ENCODE peak calls at places on chromosome 20, in seven cellular contexts. One of them, this sample, is unnamed.

GRCh38 chr20:36885355-36885754 is 9.4 kb downstream of the TLDC2 start:
- DNase-seq in CD4-positive, CD25-positive, alpha-beta regulatory T cell: no peak
- DNase-seq in lower leg skin: no peak
- DNase-seq in IMR-90: no peak
- DNase-seq in GM12865: no peak
- DNase-seq in tibial artery: no peak
- DNase-seq in fibroblast of lung: no peak
- DNase-seq in this sample: no peak

GRCh38 chr20:36070451-36070850 is 84.1 kb upstream of the EPB41L1 start:
- DNase-seq in tibial artery: no peak
- DNase-seq in lower leg skin: peak
- DNase-seq in GM12865: no peak
- DNase-seq in CD4-positive, CD25-positive, alpha-beta regulatory T cell: no peak
- DNase-seq in IMR-90: no peak
- DNase-seq in fibroblast of lung: no peak
- DNase-seq in this sample: no peak

GRCh38 chr20:5557123-5557522 is 193.1 kb upstream of the SHLD1 start:
- DNase-seq in GM12865: peak
- DNase-seq in CD4-positive, CD25-positive, alpha-beta regulatory T cell: peak
- DNase-seq in lower leg skin: no peak
- DNase-seq in IMR-90: peak
- DNase-seq in tibial artery: peak
- DNase-seq in fibroblast of lung: peak
- DNase-seq in this sample: peak

GRCh38 chr20:48215536-48215935 is 430.3 kb upstream of the SULF2 start:
- DNase-seq in IMR-90: no peak
- DNase-seq in GM12865: no peak
- DNase-seq in lower leg skin: no peak
- DNase-seq in tibial artery: no peak
- DNase-seq in CD4-positive, CD25-positive, alpha-beta regulatory T cell: no peak
- DNase-seq in fibroblast of lung: no peak
- DNase-seq in this sample: no peak

GRCh38 chr20:37254114-37254878 is 7.3 kb downstream of the GHRH start:
- DNase-seq in lower leg skin: no peak
- DNase-seq in IMR-90: no peak
- DNase-seq in GM12865: peak
- DNase-seq in fibroblast of lung: no peak
- DNase-seq in tibial artery: no peak
- DNase-seq in CD4-positive, CD25-positive, alpha-beta regulatory T cell: no peak
- DNase-seq in this sample: no peak

GRCh38 chr20:24631173-24631505 is 161.7 kb downstream of the SYNDIG1 start:
- DNase-seq in IMR-90: no peak
- DNase-seq in GM12865: no peak
- DNase-seq in fibroblast of lung: no peak
- DNase-seq in CD4-positive, CD25-positive, alpha-beta regulatory T cell: no peak
- DNase-seq in lower leg skin: peak
- DNase-seq in tibial artery: no peak
- DNase-seq in this sample: no peak

GRCh38 chr20:57810511-57811372 is 100.9 kb upstream of the PMEPA1 start:
- DNase-seq in CD4-positive, CD25-positive, alpha-beta regulatory T cell: no peak
- DNase-seq in tibial artery: no peak
- DNase-seq in fibroblast of lung: peak
- DNase-seq in lower leg skin: no peak
- DNase-seq in IMR-90: no peak
- DNase-seq in GM12865: no peak
- DNase-seq in this sample: peak

GRCh38 chr20:22495172-22495571 is 89.2 kb downstream of the FOXA2 start:
- DNase-seq in IMR-90: no peak
- DNase-seq in GM12865: no peak
- DNase-seq in fibroblast of lung: no peak
- DNase-seq in tibial artery: no peak
- DNase-seq in lower leg skin: no peak
- DNase-seq in CD4-positive, CD25-positive, alpha-beta regulatory T cell: no peak
- DNase-seq in this sample: no peak

GRCh38 chr20:34771680-34772081 is 53.8 kb downstream of the NCOA6 start:
- DNase-seq in GM12865: no peak
- DNase-seq in CD4-positive, CD25-positive, alpha-beta regulatory T cell: no peak
- DNase-seq in lower leg skin: no peak
- DNase-seq in fibroblast of lung: peak
- DNase-seq in tibial artery: no peak
- DNase-seq in IMR-90: no peak
- DNase-seq in this sample: no peak

GRCh38 chr20:53891306-53891894 is 179.0 kb downstream of the BCAS1 start:
- DNase-seq in lower leg skin: peak
- DNase-seq in CD4-positive, CD25-positive, alpha-beta regulatory T cell: no peak
- DNase-seq in IMR-90: peak
- DNase-seq in fibroblast of lung: no peak
- DNase-seq in tibial artery: no peak
- DNase-seq in GM12865: no peak
- DNase-seq in this sample: no peak

GRCh38 chr20:56636701-56637100 is 7.6 kb downstream of the TFAP2C start:
- DNase-seq in lower leg skin: no peak
- DNase-seq in tibial artery: no peak
- DNase-seq in IMR-90: no peak
- DNase-seq in fibroblast of lung: peak
- DNase-seq in CD4-positive, CD25-positive, alpha-beta regulatory T cell: no peak
- DNase-seq in GM12865: no peak
- DNase-seq in this sample: no peak

GRCh38 chr20:48912065-48912464 is 9.4 kb upstream of the ARFGEF2 start:
- DNase-seq in tibial artery: no peak
- DNase-seq in CD4-positive, CD25-positive, alpha-beta regulatory T cell: no peak
- DNase-seq in lower leg skin: no peak
- DNase-seq in fibroblast of lung: no peak
- DNase-seq in GM12865: peak
- DNase-seq in IMR-90: no peak
- DNase-seq in this sample: no peak

GRCh38 chr20:6767536-6768227 is at the start of gene BMP2:
- DNase-seq in fibroblast of lung: peak
- DNase-seq in IMR-90: peak
- DNase-seq in GM12865: peak
- DNase-seq in lower leg skin: peak
- DNase-seq in tibial artery: peak
- DNase-seq in CD4-positive, CD25-positive, alpha-beta regulatory T cell: peak
- DNase-seq in this sample: peak

GRCh38 chr20:33793011-33793931 is 17.9 kb upstream of the CHMP4B start:
- DNase-seq in GM12865: no peak
- DNase-seq in fibroblast of lung: peak
- DNase-seq in IMR-90: peak
- DNase-seq in CD4-positive, CD25-positive, alpha-beta regulatory T cell: peak
- DNase-seq in lower leg skin: no peak
- DNase-seq in tibial artery: no peak
- DNase-seq in this sample: no peak

GRCh38 chr20:33262658-33263065 is 20.4 kb upstream of the BPIFB1 start:
- DNase-seq in lower leg skin: no peak
- DNase-seq in CD4-positive, CD25-positive, alpha-beta regulatory T cell: peak
- DNase-seq in fibroblast of lung: peak
- DNase-seq in GM12865: peak
- DNase-seq in tibial artery: no peak
- DNase-seq in IMR-90: peak
- DNase-seq in this sample: no peak

GRCh38 chr20:50338479-50339195 is 148.0 kb downstream of the CEBPB start:
- DNase-seq in tibial artery: no peak
- DNase-seq in GM12865: peak
- DNase-seq in CD4-positive, CD25-positive, alpha-beta regulatory T cell: peak
- DNase-seq in fibroblast of lung: peak
- DNase-seq in lower leg skin: peak
- DNase-seq in IMR-90: peak
- DNase-seq in this sample: no peak

GRCh38 chr20:44765091-44765490 is 19.4 kb downstream of the KCNK15 start:
- DNase-seq in tibial artery: no peak
- DNase-seq in IMR-90: no peak
- DNase-seq in lower leg skin: no peak
- DNase-seq in CD4-positive, CD25-positive, alpha-beta regulatory T cell: no peak
- DNase-seq in fibroblast of lung: no peak
- DNase-seq in GM12865: no peak
- DNase-seq in this sample: no peak
- H3K4me3 ChIP-seq in tibial artery: no peak
- H3K4me3 ChIP-seq in IMR-90: no peak
- H3K4me3 ChIP-seq in lower leg skin: no peak
- H3K4me3 ChIP-seq in CD4-positive, CD25-positive, alpha-beta regulatory T cell: no peak
- H3K4me3 ChIP-seq in fibroblast of lung: no peak
- H3K4me3 ChIP-seq in GM12865: no peak
- H3K4me3 ChIP-seq in this sample: no peak

GRCh38 chr20:17663040-17663399 is 19.0 kb downstream of the RRBP1 start:
- DNase-seq in CD4-positive, CD25-positive, alpha-beta regulatory T cell: no peak
- DNase-seq in tibial artery: peak
- DNase-seq in lower leg skin: no peak
- DNase-seq in fibroblast of lung: no peak
- DNase-seq in GM12865: no peak
- DNase-seq in IMR-90: no peak
- DNase-seq in this sample: no peak

GRCh38 chr20:17663486-17663885 is 18.6 kb downstream of the RRBP1 start:
- DNase-seq in GM12865: no peak
- DNase-seq in lower leg skin: no peak
- DNase-seq in IMR-90: peak
- DNase-seq in tibial artery: peak
- DNase-seq in fibroblast of lung: peak
- DNase-seq in CD4-positive, CD25-positive, alpha-beta regulatory T cell: no peak
- DNase-seq in this sample: no peak

GRCh38 chr20:17662333-17663039 is 19.6 kb downstream of the RRBP1 start:
- DNase-seq in tibial artery: peak
- DNase-seq in fibroblast of lung: peak
- DNase-seq in CD4-positive, CD25-positive, alpha-beta regulatory T cell: peak
- DNase-seq in GM12865: peak
- DNase-seq in lower leg skin: no peak
- DNase-seq in IMR-90: peak
- DNase-seq in this sample: peak

GRCh38 chr20:17665756-17666155 is 16.3 kb downstream of the RRBP1 start:
- DNase-seq in GM12865: no peak
- DNase-seq in IMR-90: no peak
- DNase-seq in tibial artery: no peak
- DNase-seq in lower leg skin: peak
- DNase-seq in CD4-positive, CD25-positive, alpha-beta regulatory T cell: peak
- DNase-seq in fibroblast of lung: no peak
- DNase-seq in this sample: no peak

DNA sequence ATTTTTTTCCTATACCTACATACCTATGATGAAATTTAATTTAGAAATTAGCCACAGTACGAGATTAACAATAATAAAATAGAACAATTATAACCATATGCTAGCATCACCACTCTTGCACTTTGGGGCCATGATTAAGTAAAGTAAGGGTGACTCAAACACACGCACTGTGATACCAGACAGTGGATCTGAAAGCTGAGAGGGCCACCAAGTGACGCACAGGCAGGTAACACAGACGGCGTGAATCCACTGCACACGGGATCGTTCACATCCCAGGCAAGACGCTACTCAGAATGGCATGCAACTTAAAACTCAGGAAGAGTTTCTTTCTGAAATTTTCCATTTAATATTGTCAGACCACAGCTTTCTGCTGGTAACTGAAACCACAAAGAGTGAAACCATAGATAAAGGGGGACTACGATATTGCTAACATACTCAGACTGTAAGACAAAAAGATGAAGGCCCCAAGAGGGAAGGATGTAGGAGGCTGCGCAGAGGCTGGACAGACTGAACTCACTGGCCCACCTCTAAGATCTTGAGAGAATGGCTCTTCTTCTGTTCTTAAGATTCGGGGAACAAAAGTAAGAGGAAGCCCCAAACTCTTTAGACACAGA is 17.9 kb downstream of the RRBP1 start:
- DNase-seq in lower leg skin: no peak
- DNase-seq in IMR-90: no peak
- DNase-seq in tibial artery: peak
- DNase-seq in GM12865: no peak
- DNase-seq in fibroblast of lung: peak
- DNase-seq in CD4-positive, CD25-positive, alpha-beta regulatory T cell: no peak
- DNase-seq in this sample: no peak
- H3K4me3 ChIP-seq in lower leg skin: no peak
- H3K4me3 ChIP-seq in IMR-90: no peak
- H3K4me3 ChIP-seq in tibial artery: no peak
- H3K4me3 ChIP-seq in GM12865: no peak
- H3K4me3 ChIP-seq in fibroblast of lung: no peak
- H3K4me3 ChIP-seq in CD4-positive, CD25-positive, alpha-beta regulatory T cell: no peak
- H3K4me3 ChIP-seq in this sample: no peak

DNA sequence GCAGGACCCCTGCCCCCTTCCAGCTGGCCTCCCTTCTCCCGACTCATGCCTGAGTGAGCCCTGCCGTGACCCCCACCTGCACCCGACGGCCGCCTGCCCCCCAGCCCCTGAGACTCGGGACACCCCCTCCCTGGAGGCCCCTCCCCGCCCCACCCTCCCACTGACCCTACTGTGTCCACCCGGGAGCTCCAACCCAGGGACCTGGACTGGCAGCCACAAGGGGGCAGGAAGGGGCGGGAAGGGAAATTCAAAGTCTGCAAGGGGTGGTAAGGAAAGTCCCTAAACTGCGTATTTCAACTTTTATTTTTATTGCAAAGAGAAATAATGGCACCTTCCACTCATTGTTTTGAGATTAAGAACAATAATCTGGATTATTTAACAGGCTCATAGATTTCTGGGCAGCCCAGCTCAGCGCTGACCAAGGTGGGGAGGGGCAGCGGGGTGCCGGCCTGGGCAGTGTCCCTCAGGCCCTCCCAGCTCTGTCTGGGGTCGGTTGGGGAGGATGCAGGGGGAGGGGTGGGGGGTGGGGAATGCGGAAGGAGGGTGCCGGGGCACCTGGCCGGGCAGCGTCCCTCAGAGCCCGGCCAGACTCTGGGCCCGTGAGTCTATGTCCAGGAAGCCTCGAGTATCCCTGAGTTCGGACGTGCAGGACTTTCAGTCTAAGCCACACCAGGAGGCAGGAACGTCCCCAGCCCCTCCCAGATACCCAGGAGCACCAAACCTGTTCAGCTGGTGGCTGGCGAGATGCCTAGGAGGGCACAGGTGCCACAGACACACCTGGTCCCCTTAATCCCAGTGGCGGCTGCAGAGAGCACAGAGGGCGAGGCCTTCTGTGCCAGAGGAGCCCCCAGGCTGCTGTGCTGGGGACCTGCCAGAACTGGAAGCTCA is 1.3 kb upstream of the PTK6 start:
- DNase-seq in CD4-positive, CD25-positive, alpha-beta regulatory T cell: peak
- DNase-seq in IMR-90: peak
- DNase-seq in lower leg skin: no peak
- DNase-seq in fibroblast of lung: no peak
- DNase-seq in tibial artery: no peak
- DNase-seq in GM12865: peak
- DNase-seq in this sample: no peak
- H3K4me3 ChIP-seq in CD4-positive, CD25-positive, alpha-beta regulatory T cell: no peak
- H3K4me3 ChIP-seq in IMR-90: peak
- H3K4me3 ChIP-seq in lower leg skin: no peak
- H3K4me3 ChIP-seq in fibroblast of lung: no peak
- H3K4me3 ChIP-seq in tibial artery: peak
- H3K4me3 ChIP-seq in GM12865: peak
- H3K4me3 ChIP-seq in this sample: no peak

DNA sequence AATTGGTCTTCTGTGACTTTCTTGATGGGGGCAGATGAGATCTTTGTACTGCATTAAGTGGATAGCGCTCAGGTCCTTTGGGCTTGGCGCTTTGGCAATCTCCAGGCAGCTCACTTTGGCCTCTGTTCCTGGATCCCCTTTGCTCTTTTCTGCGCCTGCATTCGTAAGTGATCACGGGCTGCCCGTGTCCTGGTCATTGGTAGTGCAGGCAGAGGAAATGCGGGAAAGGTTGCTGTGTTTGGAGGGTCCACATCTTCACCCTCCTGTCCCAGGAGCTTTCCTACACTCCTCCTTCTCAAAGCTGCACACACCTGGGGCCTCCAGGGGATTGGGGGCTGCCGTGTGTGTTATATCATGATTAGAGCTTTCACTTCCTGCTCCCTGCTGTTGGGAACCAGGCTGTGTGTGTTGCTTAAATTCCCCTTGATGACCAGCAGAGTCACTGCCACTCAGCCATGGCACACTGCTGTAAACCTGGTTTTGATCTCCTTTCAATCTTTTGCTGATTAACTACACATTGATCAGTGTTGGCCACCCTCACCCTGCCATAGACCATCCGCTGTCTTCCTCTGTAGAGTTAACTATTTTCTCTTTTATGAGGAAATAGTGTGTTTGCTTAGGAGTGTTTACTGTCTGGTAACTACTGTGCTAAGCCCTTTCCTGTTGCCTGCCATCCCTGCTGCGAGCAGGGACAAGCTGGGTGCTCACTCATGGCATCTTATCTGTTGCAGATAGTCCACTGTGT is 13.0 kb upstream of the SNHG17 start:
- DNase-seq in tibial artery: no peak
- DNase-seq in lower leg skin: no peak
- DNase-seq in CD4-positive, CD25-positive, alpha-beta regulatory T cell: no peak
- DNase-seq in GM12865: peak
- DNase-seq in IMR-90: no peak
- DNase-seq in fibroblast of lung: no peak
- DNase-seq in this sample: peak
- H3K4me3 ChIP-seq in tibial artery: no peak
- H3K4me3 ChIP-seq in lower leg skin: no peak
- H3K4me3 ChIP-seq in CD4-positive, CD25-positive, alpha-beta regulatory T cell: no peak
- H3K4me3 ChIP-seq in GM12865: peak
- H3K4me3 ChIP-seq in IMR-90: no peak
- H3K4me3 ChIP-seq in fibroblast of lung: no peak
- H3K4me3 ChIP-seq in this sample: no peak